ENCODE peak calls at places on chromosomes 11 and 22, in seven cellular contexts. U is activated CD8-positive, alpha-beta T cell treated with anti-CD3 and anti-CD28 coated beads for 36 hours; A is fibroblast of mammary gland; N is left ventricle myocardium inferior; T is HFF-Myc; Q is GM23338; P is fibroblast of pulmonary artery. S is an unnamed sample.

GRCh38 chr11:85771568-85771967 is 39.4 kb downstream of the SYTL2 start:
- DNase-seq in P (no peak), A (no peak), N (no peak), Q (no peak), U (no peak), T (no peak), S (no peak)

GRCh38 chr11:101279728-101280127 is 150.1 kb upstream of the PGR start:
- DNase-seq in Q (no peak), T (no peak), N (no peak), A (no peak), U (no peak), P (no peak), S (no peak)

GRCh38 chr11:2802389-2803185 is 83.0 kb downstream of the CDKN1C start:
- DNase-seq in Q (no peak), N (peak), T (no peak), A (no peak), U (no peak), P (no peak), S (no peak)

GRCh38 chr22:26617251-26618199 is at the start of gene CRYBB1:
- DNase-seq in A (peak), U (no peak), N (peak), P (no peak), Q (peak), T (peak), S (no peak)

GRCh38 chr11:86277741-86278140 is 24.3 kb upstream of the HIKESHI start:
- DNase-seq in U (no peak), N (no peak), T (no peak), P (no peak), Q (no peak), A (no peak), S (no peak)

GRCh38 chr11:129804012-129804411 is 11.6 kb upstream of the TMEM45B start:
- DNase-seq in U (no peak), P (no peak), A (no peak), Q (no peak), N (no peak), T (no peak), S (no peak)

GRCh38 chr11:811446-812245 is 1.9 kb downstream of the RPLP2 start:
- DNase-seq in A (peak), Q (no peak), T (no peak), N (no peak), U (no peak), P (peak), S (no peak)

GRCh38 chr11:1151366-1152315 is 6.1 kb upstream of the MUC5AC start:
- DNase-seq in N (no peak), P (no peak), A (no peak), T (no peak), Q (no peak), U (no peak), S (no peak)

GRCh38 chr11:118916842-118917388 is 8.8 kb downstream of the BCL9L start:
- DNase-seq in U (no peak), A (peak), P (peak), Q (peak), N (peak), T (no peak), S (no peak)

GRCh38 chr11:2507212-2507901 is 62.5 kb downstream of the KCNQ1 start:
- DNase-seq in U (no peak), N (no peak), Q (no peak), T (no peak), P (no peak), A (no peak), S (no peak)

GRCh38 chr11:113494021-113494420 is 18.8 kb upstream of the DRD2 start:
- DNase-seq in Q (no peak), N (no peak), T (no peak), U (no peak), A (no peak), P (no peak), S (peak)

GRCh38 chr22:47618180-47618579 is 855.7 kb downstream of the TBC1D22A start:
- DNase-seq in A (no peak), T (no peak), U (no peak), P (no peak), Q (no peak), N (no peak), S (peak)

GRCh38 chr11:46198873-46199250 is 77.6 kb upstream of the PHF21A start:
- DNase-seq in P (no peak), N (no peak), U (no peak), T (no peak), A (no peak), Q (no peak), S (no peak)

GRCh38 chr11:12372111-12372510 is 5.3 kb upstream of the PARVA start:
- DNase-seq in T (no peak), P (peak), A (no peak), N (no peak), U (no peak), Q (no peak), S (no peak)

GRCh38 chr11:86449993-86450629 is 75.4 kb downstream of the CCDC81 start:
- DNase-seq in Q (no peak), P (no peak), U (no peak), T (no peak), N (no peak), A (no peak), S (no peak)

GRCh38 chr11:61102667-61103491 is 590 bp downstream of the CD5 start:
- DNase-seq in T (no peak), A (no peak), U (peak), N (no peak), P (no peak), Q (no peak), S (no peak)

GRCh38 chr11:57551941-57552340 is 14.5 kb downstream of the SMTNL1 start:
- DNase-seq in T (no peak), P (no peak), Q (no peak), N (no peak), U (no peak), A (no peak), S (no peak)

GRCh38 chr11:102495161-102496042 is 35.1 kb downstream of the MMP7 start:
- DNase-seq in Q (peak), T (peak), N (no peak), P (peak), U (peak), A (peak), S (no peak)

GRCh38 chr11:93487032-93487483 is 56.1 kb downstream of the SMCO4 start:
- DNase-seq in P (no peak), U (no peak), T (no peak), A (no peak), Q (no peak), N (no peak), S (no peak)

GRCh38 chr11:70734379-70734778 is 336.1 kb downstream of the CTTN start:
- DNase-seq in T (no peak), P (no peak), Q (no peak), N (no peak), A (no peak), U (no peak), S (no peak)

GRCh38 chr11:99920956-99921355 is 766.1 kb upstream of the ARHGAP42 start:
- DNase-seq in P (no peak), N (no peak), T (no peak), U (no peak), A (no peak), Q (no peak), S (no peak)

GRCh38 chr11:2377511-2378443 is 667 bp downstream of the CD81 start:
- DNase-seq in Q (peak), A (peak), N (peak), P (peak), U (peak), T (no peak), S (no peak)

GRCh38 chr11:655036-655726 is 18.1 kb downstream of the DRD4 start:
- DNase-seq in U (no peak), N (no peak), Q (no peak), P (no peak), A (no peak), T (no peak), S (no peak)

GRCh38 chr11:119852741-119853140 is 123.7 kb upstream of the NECTIN1 start:
- DNase-seq in N (no peak), T (no peak), Q (no peak), A (no peak), U (no peak), P (no peak), S (no peak)

GRCh38 chr11:132332521-132332920 is 962.1 kb downstream of the NTM start:
- DNase-seq in A (no peak), N (no peak), U (no peak), Q (peak), T (no peak), P (no peak), S (no peak)

GRCh38 chr11:134045799-134046635 is 22.9 kb upstream of the JAM3 start:
- DNase-seq in P (no peak), A (no peak), N (peak), T (no peak), U (peak), Q (peak), S (no peak)
- TF ChIP-seq CTCF in P (peak), A (peak), N (peak), T (no peak), U (peak), Q (peak), S (peak)

GRCh38 chr11:17471501-17471900 is 5.1 kb downstream of the ABCC8 start:
- DNase-seq in A (no peak), P (no peak), N (no peak), T (no peak), Q (no peak), U (no peak), S (no peak)
- TF ChIP-seq CTCF in A (no peak), P (no peak), N (no peak), T (no peak), Q (peak), U (no peak), S (no peak)

DNA sequence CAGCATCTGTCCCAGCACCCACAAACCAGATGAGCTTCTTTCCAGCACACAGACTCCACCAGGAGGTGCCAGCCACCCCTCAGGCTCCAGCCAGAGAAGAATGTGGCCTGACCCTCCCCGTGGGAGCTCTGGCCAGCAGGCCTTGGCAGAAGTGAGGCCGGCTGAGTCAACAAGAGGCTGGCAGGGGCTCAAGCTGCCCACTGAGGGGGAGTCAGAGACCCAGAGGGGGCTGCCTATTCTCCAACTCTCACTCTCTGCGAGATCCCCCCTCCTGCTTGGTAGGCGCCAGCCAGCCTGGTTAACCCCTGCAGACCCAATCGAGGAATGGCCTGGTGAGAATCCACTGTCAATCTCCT is 10.6 kb upstream of the CDC42EP1 start:
- DNase-seq in Q (no peak), P (peak), U (no peak), N (no peak), A (peak), T (no peak), S (no peak)
- TF ChIP-seq CTCF in Q (peak), P (peak), U (no peak), N (peak), A (peak), T (peak), S (no peak)

GRCh38 chr11:80502511-80502910 is 1061.7 kb upstream of the TENM4 start:
- DNase-seq in P (no peak), A (no peak), N (no peak), Q (peak), U (no peak), T (no peak), S (no peak)
- TF ChIP-seq CTCF in P (no peak), A (no peak), N (no peak), Q (peak), U (no peak), T (no peak), S (no peak)

DNA sequence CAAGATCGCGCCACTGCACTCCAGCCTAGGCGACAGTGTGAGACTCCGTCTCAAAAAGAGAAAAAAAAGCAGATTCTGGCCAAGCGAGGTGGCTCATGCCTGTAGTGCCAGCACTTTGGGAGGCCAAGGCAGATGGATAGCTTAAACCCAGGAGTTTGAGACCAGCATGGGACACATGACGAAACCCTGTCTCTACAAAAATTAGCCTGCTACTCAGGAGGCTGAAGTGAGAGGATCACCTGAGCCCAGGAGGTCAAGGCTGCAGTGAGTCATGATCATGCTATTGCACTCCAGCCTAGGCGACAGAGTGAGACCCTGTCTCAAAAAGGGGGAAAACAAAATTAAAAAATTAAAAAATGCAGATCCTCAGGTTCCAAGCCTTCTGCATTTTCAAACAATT is 14.0 kb downstream of the PGAP2 start:
- DNase-seq in A (no peak), P (no peak), Q (no peak), U (no peak), T (no peak), N (no peak), S (no peak)
- TF ChIP-seq CTCF in A (no peak), P (no peak), Q (no peak), U (no peak), T (no peak), N (no peak), S (no peak)

DNA sequence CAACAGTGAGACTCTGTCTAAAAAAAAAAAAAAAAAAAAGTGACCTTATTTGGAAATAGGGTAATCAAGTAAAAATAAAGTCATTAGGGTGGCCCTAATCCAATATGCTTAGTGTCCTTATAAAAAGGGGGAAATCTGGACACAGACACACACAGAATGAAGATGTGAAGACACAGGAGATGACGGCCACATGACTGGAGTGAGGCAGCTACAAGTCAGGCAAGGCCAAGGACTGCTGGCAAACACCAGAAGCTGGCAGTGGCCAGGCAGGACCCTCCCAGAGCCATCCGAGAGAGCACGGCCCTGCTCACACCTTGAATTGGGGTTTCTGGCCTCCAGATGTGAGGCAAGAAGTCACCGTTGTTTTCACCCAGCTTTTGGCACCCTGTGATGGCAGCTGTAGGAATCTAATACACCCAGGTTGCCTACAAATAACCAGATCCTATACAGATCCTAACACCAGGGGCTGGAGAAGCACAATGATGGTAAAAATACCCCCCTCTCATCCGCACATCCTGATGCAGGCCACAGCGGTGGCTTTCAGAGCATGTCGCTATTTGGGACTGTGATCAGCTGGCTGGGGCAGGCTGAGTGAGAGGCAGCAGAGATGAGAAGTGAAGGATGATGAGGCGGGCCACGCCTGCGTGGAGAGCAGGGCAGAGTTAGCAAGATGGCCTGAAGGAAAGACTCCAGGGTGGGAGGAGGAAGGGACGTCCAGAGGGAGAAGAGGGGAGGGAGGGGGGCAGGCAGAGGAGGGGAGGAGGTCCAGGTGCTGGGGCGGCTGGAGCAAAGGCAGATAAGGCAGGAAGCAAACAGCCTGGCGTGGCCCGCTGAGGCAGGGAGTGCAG is 28.8 kb downstream of the LRFN4 start:
- DNase-seq in Q (no peak), N (no peak), T (no peak), U (no peak), P (no peak), A (no peak), S (no peak)
- TF ChIP-seq CTCF in Q (no peak), N (no peak), T (no peak), U (no peak), P (no peak), A (no peak), S (no peak)

GRCh38 chr22:37633693-37634504 is 5.6 kb upstream of the SH3BP1 start:
- DNase-seq in T (peak), Q (peak), P (peak), A (peak), N (peak), U (peak), S (no peak)
- TF ChIP-seq CTCF in T (peak), Q (peak), P (no peak), A (peak), N (peak), U (peak), S (peak)

GRCh38 chr11:84383571-84383970 is 1097.4 kb upstream of the CCDC90B start:
- DNase-seq in U (no peak), A (no peak), N (no peak), P (peak), Q (no peak), T (no peak), S (no peak)

GRCh38 chr11:84390441-84391078 is 1104.4 kb upstream of the CCDC90B start:
- DNase-seq in A (peak), N (no peak), T (no peak), U (no peak), Q (peak), P (peak), S (no peak)

GRCh38 chr11:84381666-84382065 is 1095.5 kb upstream of the CCDC90B start:
- DNase-seq in A (no peak), Q (no peak), T (no peak), P (no peak), N (no peak), U (no peak), S (no peak)

DNA sequence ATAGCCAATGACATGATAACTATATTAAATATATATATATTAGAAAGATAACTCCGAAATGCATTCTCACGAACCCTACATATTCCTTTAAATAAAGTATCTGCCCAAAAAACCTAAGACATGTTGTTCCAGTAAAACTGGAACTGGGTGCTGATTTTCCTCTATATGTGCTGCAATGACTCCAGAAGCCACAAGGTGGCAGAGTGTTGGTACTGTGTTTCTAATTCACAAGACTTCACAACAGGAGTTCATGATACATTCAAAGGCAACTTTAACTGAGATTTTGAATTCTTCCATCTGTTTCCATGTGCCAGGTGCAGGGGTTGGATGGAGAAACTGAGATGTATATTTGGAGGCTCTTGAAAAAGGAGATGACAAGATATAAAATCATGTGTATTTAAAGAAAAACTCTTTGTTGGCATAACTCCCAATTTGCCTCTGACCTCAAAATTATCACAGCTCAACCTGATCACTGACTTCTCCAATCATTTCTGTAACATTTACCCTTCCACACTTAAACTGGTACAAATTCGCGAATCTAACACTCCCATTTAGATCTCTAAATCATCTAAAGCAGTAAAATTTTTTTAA is 1098.6 kb upstream of the CCDC90B start:
- DNase-seq in Q (peak), A (peak), N (no peak), P (peak), T (peak), U (peak), S (no peak)
- TF ChIP-seq CTCF in Q (peak), A (peak), N (peak), P (peak), T (peak), U (peak), S (no peak)

GRCh38 chr22:31151872-31152271 is 8.1 kb upstream of the RNF185 start:
- DNase-seq in T (no peak), A (no peak), P (no peak), U (no peak), N (no peak), Q (no peak), S (no peak)

GRCh38 chr22:31153357-31153756 is 6.6 kb upstream of the RNF185 start:
- DNase-seq in Q (no peak), T (no peak), N (no peak), P (no peak), U (no peak), A (no peak), S (no peak)

GRCh38 chr22:31148953-31149627 is 8.8 kb upstream of the PLA2G3 start:
- DNase-seq in A (peak), N (peak), Q (peak), T (no peak), P (peak), U (peak), S (no peak)

GRCh38 chr22:31148516-31148915 is 8.2 kb upstream of the PLA2G3 start:
- DNase-seq in Q (no peak), A (peak), P (peak), T (no peak), N (no peak), U (no peak), S (no peak)

DNA sequence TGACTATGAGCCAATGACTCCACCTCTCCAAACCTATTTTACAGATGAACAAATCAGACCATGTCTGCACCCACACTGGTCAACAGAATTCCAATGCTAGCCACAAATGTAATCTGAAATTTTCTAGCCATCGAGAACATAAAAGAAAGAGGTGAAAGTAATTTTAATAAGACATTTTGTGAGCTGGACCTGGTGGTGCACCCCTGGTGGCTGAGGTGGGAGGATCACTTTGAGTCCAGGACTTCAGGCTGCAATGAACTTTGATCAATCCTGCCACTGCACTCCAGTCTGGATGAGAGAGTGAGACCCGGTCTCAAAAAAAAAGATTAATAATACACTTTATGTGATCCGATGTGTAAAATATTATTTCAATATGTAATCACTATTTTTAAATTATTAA is 9.4 kb upstream of the RNF185 start:
- DNase-seq in A (no peak), N (no peak), T (no peak), U (no peak), Q (peak), P (no peak), S (no peak)
- TF ChIP-seq CTCF in A (peak), N (no peak), T (peak), U (no peak), Q (peak), P (peak), S (no peak)

DNA sequence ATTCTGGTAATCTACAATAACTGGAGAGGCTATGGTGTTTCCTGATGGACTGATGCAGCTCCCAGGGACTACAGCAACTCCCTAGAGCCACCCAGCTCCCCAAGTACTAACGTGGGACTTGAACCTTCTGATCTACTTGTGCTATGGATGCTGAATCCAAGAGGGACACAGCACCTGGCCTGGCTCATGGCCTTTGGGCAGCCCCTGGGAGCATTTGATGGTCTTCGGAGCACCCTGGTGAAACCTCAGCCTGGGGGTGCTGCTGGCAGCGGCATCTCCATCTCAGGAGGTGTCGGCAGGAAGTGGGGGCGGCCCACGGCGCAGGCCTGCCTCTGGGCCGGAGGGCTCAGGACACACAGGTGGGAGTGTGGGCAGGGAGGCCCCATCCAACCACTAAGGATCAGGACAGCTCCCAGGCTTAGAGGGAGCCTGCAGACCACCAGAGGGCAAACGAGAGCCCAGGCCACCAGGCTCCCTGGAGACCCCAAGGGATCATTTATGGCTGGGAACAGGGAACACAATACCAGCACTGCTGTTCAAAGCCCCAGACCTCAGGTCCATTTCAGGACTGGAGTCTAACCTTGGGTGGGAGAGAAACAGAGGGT is 8.7 kb downstream of the EHD1 start:
- DNase-seq in U (no peak), P (no peak), A (no peak), N (no peak), T (no peak), Q (no peak), S (no peak)
- TF ChIP-seq CTCF in U (peak), P (peak), A (peak), N (peak), T (peak), Q (peak), S (no peak)